ENCODE peak calls at places on chromosomes 4 and X, in eight cellular contexts. One of them, this sample, is unnamed.

GRCh38 chr4:52588097-52588496 is 71.0 kb downstream of the USP46 start:
- DNase-seq in BJ: no peak
- DNase-seq in cardiac fibroblast: peak; percentile 31
- DNase-seq in suprapubic skin: no peak
- DNase-seq in lower lobe of right lung: no peak
- DNase-seq in MM.1S: no peak
- DNase-seq in thoracic aorta: no peak
- DNase-seq in pancreas: no peak
- DNase-seq in this sample: peak; percentile 40

GRCh38 chrX:148940411-148940996 is 440.1 kb downstream of the AFF2 start:
- DNase-seq in pancreas: no peak
- DNase-seq in BJ: no peak
- DNase-seq in thoracic aorta: no peak
- DNase-seq in suprapubic skin: no peak
- DNase-seq in MM.1S: no peak
- DNase-seq in cardiac fibroblast: peak; percentile 51
- DNase-seq in lower lobe of right lung: no peak
- DNase-seq in this sample: no peak

GRCh38 chrX:119734897-119735339 is 23.5 kb upstream of the SOWAHD start:
- DNase-seq in thoracic aorta: no peak
- DNase-seq in suprapubic skin: no peak
- DNase-seq in MM.1S: no peak
- DNase-seq in cardiac fibroblast: peak; percentile 26
- DNase-seq in BJ: no peak
- DNase-seq in pancreas: no peak
- DNase-seq in lower lobe of right lung: peak; percentile 75
- DNase-seq in this sample: no peak

GRCh38 chr4:5611656-5612187 is 96.6 kb downstream of the EVC2 start:
- DNase-seq in MM.1S: no peak
- DNase-seq in thoracic aorta: no peak
- DNase-seq in lower lobe of right lung: no peak
- DNase-seq in pancreas: no peak
- DNase-seq in suprapubic skin: no peak
- DNase-seq in cardiac fibroblast: no peak
- DNase-seq in BJ: no peak
- DNase-seq in this sample: no peak

GRCh38 chr4:16207409-16207808 is 18.9 kb downstream of the TAPT1 start:
- DNase-seq in pancreas: no peak
- DNase-seq in suprapubic skin: no peak
- DNase-seq in BJ: no peak
- DNase-seq in thoracic aorta: no peak
- DNase-seq in cardiac fibroblast: no peak
- DNase-seq in lower lobe of right lung: no peak
- DNase-seq in MM.1S: no peak
- DNase-seq in this sample: no peak

GRCh38 chr4:117357422-117357821 is 272.0 kb upstream of the TRAM1L1 start:
- DNase-seq in lower lobe of right lung: no peak
- DNase-seq in thoracic aorta: no peak
- DNase-seq in pancreas: no peak
- DNase-seq in suprapubic skin: no peak
- DNase-seq in MM.1S: no peak
- DNase-seq in BJ: no peak
- DNase-seq in cardiac fibroblast: no peak
- DNase-seq in this sample: no peak

GRCh38 chr4:11701978-11702377 is 273.3 kb upstream of the HS3ST1 start:
- DNase-seq in pancreas: no peak
- DNase-seq in suprapubic skin: no peak
- DNase-seq in lower lobe of right lung: no peak
- DNase-seq in MM.1S: no peak
- DNase-seq in BJ: no peak
- DNase-seq in thoracic aorta: no peak
- DNase-seq in cardiac fibroblast: no peak
- DNase-seq in this sample: no peak

GRCh38 chrX:11430266-11430665 is 137.1 kb downstream of the AMELX start:
- DNase-seq in MM.1S: no peak
- DNase-seq in lower lobe of right lung: no peak
- DNase-seq in cardiac fibroblast: no peak
- DNase-seq in suprapubic skin: no peak
- DNase-seq in BJ: no peak
- DNase-seq in pancreas: no peak
- DNase-seq in thoracic aorta: no peak
- DNase-seq in this sample: no peak

GRCh38 chr4:2624782-2625548 is 88.5 kb downstream of the FAM193A start:
- DNase-seq in lower lobe of right lung: no peak
- DNase-seq in pancreas: no peak
- DNase-seq in thoracic aorta: no peak
- DNase-seq in cardiac fibroblast: no peak
- DNase-seq in suprapubic skin: peak; percentile 50
- DNase-seq in MM.1S: no peak
- DNase-seq in BJ: no peak
- DNase-seq in this sample: no peak

GRCh38 chr4:153426207-153426886 is 39.8 kb upstream of the TMEM131L start:
- DNase-seq in MM.1S: no peak
- DNase-seq in cardiac fibroblast: no peak
- DNase-seq in BJ: no peak
- DNase-seq in suprapubic skin: no peak
- DNase-seq in lower lobe of right lung: no peak
- DNase-seq in pancreas: no peak
- DNase-seq in thoracic aorta: no peak
- DNase-seq in this sample: no peak

GRCh38 chr4:119559044-119559647 is 69.5 kb downstream of the PDE5A start:
- DNase-seq in suprapubic skin: no peak
- DNase-seq in lower lobe of right lung: no peak
- DNase-seq in MM.1S: peak; percentile 57
- DNase-seq in pancreas: no peak
- DNase-seq in thoracic aorta: no peak
- DNase-seq in cardiac fibroblast: peak; percentile 79
- DNase-seq in BJ: peak; percentile 22
- DNase-seq in this sample: no peak

GRCh38 chr4:25377572-25377882 is 464 bp downstream of the ANAPC4 start:
- DNase-seq in thoracic aorta: no peak
- DNase-seq in suprapubic skin: no peak
- DNase-seq in lower lobe of right lung: peak; percentile 48
- DNase-seq in pancreas: no peak
- DNase-seq in BJ: no peak
- DNase-seq in MM.1S: peak; percentile 26
- DNase-seq in cardiac fibroblast: no peak
- DNase-seq in this sample: no peak

GRCh38 chr4:17771284-17771908 is 10.0 kb downstream of the FAM184B start:
- DNase-seq in suprapubic skin: no peak
- DNase-seq in MM.1S: no peak
- DNase-seq in cardiac fibroblast: no peak
- DNase-seq in BJ: no peak
- DNase-seq in thoracic aorta: no peak
- DNase-seq in pancreas: no peak
- DNase-seq in lower lobe of right lung: peak; percentile 51
- DNase-seq in this sample: no peak

GRCh38 chr4:122819708-122820449 is 6.8 kb upstream of the FGF2 start:
- DNase-seq in lower lobe of right lung: no peak
- DNase-seq in thoracic aorta: no peak
- DNase-seq in cardiac fibroblast: no peak
- DNase-seq in BJ: no peak
- DNase-seq in pancreas: no peak
- DNase-seq in MM.1S: no peak
- DNase-seq in suprapubic skin: no peak
- DNase-seq in this sample: no peak

GRCh38 chr4:75004755-75005668 is 72.1 kb downstream of the PARM1 start:
- DNase-seq in suprapubic skin: no peak
- DNase-seq in pancreas: peak; percentile 77
- DNase-seq in lower lobe of right lung: no peak
- DNase-seq in MM.1S: peak; percentile 91
- DNase-seq in cardiac fibroblast: peak; percentile 1
- DNase-seq in thoracic aorta: no peak
- DNase-seq in BJ: no peak
- DNase-seq in this sample: no peak

GRCh38 chrX:110992611-110993010 is 103.4 kb upstream of the PAK3 start:
- DNase-seq in pancreas: peak; percentile 21
- DNase-seq in MM.1S: peak; percentile 17
- DNase-seq in lower lobe of right lung: no peak
- DNase-seq in suprapubic skin: no peak
- DNase-seq in cardiac fibroblast: peak; percentile 13
- DNase-seq in thoracic aorta: no peak
- DNase-seq in BJ: no peak
- DNase-seq in this sample: peak; percentile 34

GRCh38 chr4:108492816-108493595 is 127.4 kb upstream of the RPL34 start:
- DNase-seq in pancreas: no peak
- DNase-seq in cardiac fibroblast: no peak
- DNase-seq in BJ: no peak
- DNase-seq in suprapubic skin: no peak
- DNase-seq in MM.1S: peak; percentile 73
- DNase-seq in thoracic aorta: no peak
- DNase-seq in lower lobe of right lung: no peak
- DNase-seq in this sample: peak; percentile 41

GRCh38 chr4:55020131-55020530 is 105.3 kb downstream of the KDR start:
- DNase-seq in MM.1S: no peak
- DNase-seq in pancreas: no peak
- DNase-seq in thoracic aorta: no peak
- DNase-seq in lower lobe of right lung: no peak
- DNase-seq in suprapubic skin: no peak
- DNase-seq in cardiac fibroblast: no peak
- DNase-seq in BJ: no peak
- DNase-seq in this sample: no peak

GRCh38 chrX:115068896-115069295 is 51.5 kb upstream of the IL13RA2 start:
- DNase-seq in lower lobe of right lung: no peak
- DNase-seq in pancreas: no peak
- DNase-seq in thoracic aorta: no peak
- DNase-seq in BJ: no peak
- DNase-seq in suprapubic skin: no peak
- DNase-seq in MM.1S: no peak
- DNase-seq in cardiac fibroblast: no peak
- DNase-seq in this sample: no peak

GRCh38 chrX:124388562-124388961 is 42.2 kb downstream of the SH2D1A start:
- DNase-seq in thoracic aorta: no peak
- DNase-seq in pancreas: peak; percentile 19
- DNase-seq in BJ: no peak
- DNase-seq in cardiac fibroblast: peak; percentile 57
- DNase-seq in MM.1S: peak; percentile 72
- DNase-seq in lower lobe of right lung: peak; percentile 42
- DNase-seq in suprapubic skin: no peak
- DNase-seq in this sample: peak; percentile 68
- TF ChIP-seq CTCF in thoracic aorta: peak; percentile 39
- TF ChIP-seq CTCF in pancreas: peak; percentile 41
- TF ChIP-seq CTCF in BJ: peak; percentile 60
- TF ChIP-seq CTCF in cardiac fibroblast: peak; percentile 57
- TF ChIP-seq CTCF in MM.1S: peak; percentile 55
- TF ChIP-seq CTCF in lower lobe of right lung: peak; percentile 65
- TF ChIP-seq CTCF in suprapubic skin: peak; percentile 45
- TF ChIP-seq CTCF in this sample: peak; percentile 61

GRCh38 chr4:156113138-156113537 is 159.5 kb upstream of the CTSO start:
- DNase-seq in BJ: no peak
- DNase-seq in pancreas: no peak
- DNase-seq in MM.1S: peak; percentile 25
- DNase-seq in cardiac fibroblast: no peak
- DNase-seq in suprapubic skin: no peak
- DNase-seq in thoracic aorta: no peak
- DNase-seq in lower lobe of right lung: no peak
- DNase-seq in this sample: no peak
- TF ChIP-seq CTCF in BJ: no peak
- TF ChIP-seq CTCF in pancreas: no peak
- TF ChIP-seq CTCF in MM.1S: peak; percentile 29
- TF ChIP-seq CTCF in cardiac fibroblast: no peak
- TF ChIP-seq CTCF in suprapubic skin: no peak
- TF ChIP-seq CTCF in thoracic aorta: no peak
- TF ChIP-seq CTCF in lower lobe of right lung: no peak
- TF ChIP-seq CTCF in this sample: no peak

DNA sequence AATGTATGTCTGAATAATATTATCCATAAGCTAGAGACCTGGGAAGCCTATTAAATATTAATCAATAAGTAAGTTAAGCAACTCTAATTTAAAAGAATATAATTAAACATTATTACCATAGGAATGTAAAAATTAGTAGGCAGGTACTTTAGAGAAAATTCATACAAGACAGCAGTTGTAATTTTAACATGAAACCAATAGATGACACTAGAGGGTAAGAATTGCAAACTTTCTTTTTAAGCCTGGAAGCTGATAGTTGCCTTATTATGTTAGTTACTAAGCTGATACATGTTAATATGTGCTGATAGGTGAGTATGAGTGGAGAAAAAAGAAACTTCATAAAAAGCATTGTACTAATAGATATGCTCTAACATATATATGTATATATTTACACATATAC is 1157.4 kb downstream of the FAM133A start:
- DNase-seq in pancreas: no peak
- DNase-seq in lower lobe of right lung: no peak
- DNase-seq in MM.1S: peak; percentile 31
- DNase-seq in thoracic aorta: no peak
- DNase-seq in BJ: no peak
- DNase-seq in cardiac fibroblast: peak; percentile 7
- DNase-seq in suprapubic skin: no peak
- DNase-seq in this sample: no peak
- TF ChIP-seq CTCF in pancreas: no peak
- TF ChIP-seq CTCF in lower lobe of right lung: peak; percentile 19
- TF ChIP-seq CTCF in MM.1S: peak; percentile 50
- TF ChIP-seq CTCF in thoracic aorta: no peak
- TF ChIP-seq CTCF in BJ: peak; percentile 21
- TF ChIP-seq CTCF in cardiac fibroblast: peak; percentile 30
- TF ChIP-seq CTCF in suprapubic skin: no peak
- TF ChIP-seq CTCF in this sample: no peak

GRCh38 chr4:3880595-3881120 is 114.5 kb downstream of the ADRA2C start:
- DNase-seq in pancreas: peak; percentile 53
- DNase-seq in lower lobe of right lung: peak; percentile 74
- DNase-seq in suprapubic skin: peak; percentile 65
- DNase-seq in MM.1S: peak; percentile 64
- DNase-seq in cardiac fibroblast: peak; percentile 56
- DNase-seq in thoracic aorta: no peak
- DNase-seq in BJ: no peak
- DNase-seq in this sample: peak; percentile 82
- TF ChIP-seq CTCF in pancreas: peak; percentile 58
- TF ChIP-seq CTCF in lower lobe of right lung: peak; percentile 59
- TF ChIP-seq CTCF in suprapubic skin: peak; percentile 64
- TF ChIP-seq CTCF in MM.1S: peak; percentile 79
- TF ChIP-seq CTCF in cardiac fibroblast: peak; percentile 59
- TF ChIP-seq CTCF in thoracic aorta: peak; percentile 69
- TF ChIP-seq CTCF in BJ: peak; percentile 76
- TF ChIP-seq CTCF in this sample: peak; percentile 62

GRCh38 chr4:7295917-7296660 is 103.8 kb downstream of the SORCS2 start:
- DNase-seq in pancreas: no peak
- DNase-seq in cardiac fibroblast: peak; percentile 39
- DNase-seq in BJ: no peak
- DNase-seq in MM.1S: no peak
- DNase-seq in lower lobe of right lung: no peak
- DNase-seq in thoracic aorta: no peak
- DNase-seq in suprapubic skin: no peak
- DNase-seq in this sample: peak; percentile 30
- TF ChIP-seq CTCF in pancreas: peak; percentile 6
- TF ChIP-seq CTCF in cardiac fibroblast: peak; percentile 69
- TF ChIP-seq CTCF in BJ: peak; percentile 78
- TF ChIP-seq CTCF in MM.1S: peak; percentile 36
- TF ChIP-seq CTCF in lower lobe of right lung: peak; percentile 47
- TF ChIP-seq CTCF in thoracic aorta: peak; percentile 54
- TF ChIP-seq CTCF in suprapubic skin: peak; percentile 28
- TF ChIP-seq CTCF in this sample: peak; percentile 40